ENCODE peak calls at places on chromosomes 3 and 15, in seven cellular contexts. One of them, this sample, is unnamed.
A peak's percentile ranks its signal among the peaks of the same experiment; 100 is the strongest.

GRCh38 chr3:5017953-5018531 is 38.8 kb downstream of the BHLHE40 start:
- DNase-seq in Peyer's patch: no peak
- DNase-seq in heart left ventricle: peak; percentile 68
- DNase-seq in uterus: peak; percentile 58
- DNase-seq in lower leg skin: peak; percentile 94
- DNase-seq in stomach: peak; percentile 59
- DNase-seq in IMR-90: no peak
- DNase-seq in this sample: no peak

GRCh38 chr3:72306800-72307341 is 521.9 kb upstream of the PROK2 start:
- DNase-seq in Peyer's patch: no peak
- DNase-seq in heart left ventricle: no peak
- DNase-seq in uterus: peak; percentile 54
- DNase-seq in lower leg skin: no peak
- DNase-seq in stomach: no peak
- DNase-seq in IMR-90: peak; percentile 33
- DNase-seq in this sample: peak; percentile 87

GRCh38 chr15:82572311-82572710 is 32.1 kb upstream of the RPS17 start:
- DNase-seq in Peyer's patch: no peak
- DNase-seq in heart left ventricle: no peak
- DNase-seq in uterus: no peak
- DNase-seq in lower leg skin: no peak
- DNase-seq in stomach: no peak
- DNase-seq in IMR-90: peak; percentile 8
- DNase-seq in this sample: no peak

GRCh38 chr3:18559323-18559972 is 134.3 kb upstream of the SATB1 start:
- DNase-seq in Peyer's patch: no peak
- DNase-seq in heart left ventricle: no peak
- DNase-seq in uterus: no peak
- DNase-seq in lower leg skin: no peak
- DNase-seq in stomach: peak; percentile 30
- DNase-seq in IMR-90: no peak
- DNase-seq in this sample: no peak

GRCh38 chr3:78645628-78646310 is 1122.0 kb downstream of the ROBO1 start:
- DNase-seq in Peyer's patch: no peak
- DNase-seq in heart left ventricle: no peak
- DNase-seq in uterus: no peak
- DNase-seq in lower leg skin: no peak
- DNase-seq in stomach: no peak
- DNase-seq in IMR-90: peak; percentile 81
- DNase-seq in this sample: no peak

GRCh38 chr3:50423543-50423942 is 64.2 kb upstream of the TMEM115 start:
- DNase-seq in Peyer's patch: no peak
- DNase-seq in heart left ventricle: no peak
- DNase-seq in uterus: no peak
- DNase-seq in lower leg skin: no peak
- DNase-seq in stomach: peak; percentile 83
- DNase-seq in IMR-90: no peak
- DNase-seq in this sample: no peak

GRCh38 chr3:42632146-42632545 is 21.4 kb upstream of the ZBTB47 start:
- DNase-seq in Peyer's patch: no peak
- DNase-seq in heart left ventricle: no peak
- DNase-seq in uterus: no peak
- DNase-seq in lower leg skin: no peak
- DNase-seq in stomach: no peak
- DNase-seq in IMR-90: peak; percentile 77
- DNase-seq in this sample: no peak

GRCh38 chr15:58221591-58222241 is 83.5 kb downstream of the AQP9 start:
- DNase-seq in Peyer's patch: no peak
- DNase-seq in heart left ventricle: no peak
- DNase-seq in uterus: no peak
- DNase-seq in lower leg skin: no peak
- DNase-seq in stomach: peak; percentile 28
- DNase-seq in IMR-90: peak; percentile 21
- DNase-seq in this sample: peak; percentile 67

GRCh38 chr3:108346301-108346989 is 50.1 kb downstream of the HHLA2 start:
- DNase-seq in Peyer's patch: no peak
- DNase-seq in heart left ventricle: no peak
- DNase-seq in uterus: no peak
- DNase-seq in lower leg skin: no peak
- DNase-seq in stomach: no peak
- DNase-seq in IMR-90: no peak
- DNase-seq in this sample: no peak

GRCh38 chr15:57503911-57504598 is 87.6 kb upstream of the MYZAP start:
- DNase-seq in Peyer's patch: no peak
- DNase-seq in heart left ventricle: no peak
- DNase-seq in uterus: peak; percentile 61
- DNase-seq in lower leg skin: no peak
- DNase-seq in stomach: no peak
- DNase-seq in IMR-90: no peak
- DNase-seq in this sample: no peak

GRCh38 chr15:91291673-91292072 is 191.6 kb downstream of the SV2B start:
- DNase-seq in Peyer's patch: no peak
- DNase-seq in heart left ventricle: no peak
- DNase-seq in uterus: peak; percentile 20
- DNase-seq in lower leg skin: no peak
- DNase-seq in stomach: no peak
- DNase-seq in IMR-90: peak; percentile 20
- DNase-seq in this sample: no peak

GRCh38 chr3:164208026-164208425 is 870.3 kb downstream of the SI start:
- DNase-seq in Peyer's patch: no peak
- DNase-seq in heart left ventricle: no peak
- DNase-seq in uterus: no peak
- DNase-seq in lower leg skin: no peak
- DNase-seq in stomach: no peak
- DNase-seq in IMR-90: no peak
- DNase-seq in this sample: no peak

GRCh38 chr3:48429416-48430358 is at the start of gene PLXNB1:
- DNase-seq in Peyer's patch: peak; percentile 49
- DNase-seq in heart left ventricle: peak; percentile 73
- DNase-seq in uterus: peak; percentile 94
- DNase-seq in lower leg skin: peak; percentile 95
- DNase-seq in stomach: peak; percentile 81
- DNase-seq in IMR-90: peak; percentile 71
- DNase-seq in this sample: peak; percentile 93
- TF ChIP-seq POLR2A in Peyer's patch: peak; percentile 61
- TF ChIP-seq POLR2A in heart left ventricle: no peak
- TF ChIP-seq POLR2A in uterus: no peak
- TF ChIP-seq POLR2A in lower leg skin: no peak
- TF ChIP-seq POLR2A in stomach: no peak
- TF ChIP-seq POLR2A in IMR-90: no peak
- TF ChIP-seq POLR2A in this sample: peak; percentile 62

GRCh38 chr15:80153900-80154299 is 1.1 kb downstream of the FAH start:
- DNase-seq in Peyer's patch: no peak
- DNase-seq in heart left ventricle: no peak
- DNase-seq in uterus: no peak
- DNase-seq in lower leg skin: no peak
- DNase-seq in stomach: no peak
- DNase-seq in IMR-90: peak; percentile 13
- DNase-seq in this sample: no peak

GRCh38 chr15:80154336-80154735 is 1.5 kb downstream of the FAH start:
- DNase-seq in Peyer's patch: no peak
- DNase-seq in heart left ventricle: no peak
- DNase-seq in uterus: no peak
- DNase-seq in lower leg skin: no peak
- DNase-seq in stomach: no peak
- DNase-seq in IMR-90: peak; percentile 15
- DNase-seq in this sample: peak; percentile 65

GRCh38 chr15:80151576-80151975 is 1.2 kb upstream of the FAH start:
- DNase-seq in Peyer's patch: no peak
- DNase-seq in heart left ventricle: no peak
- DNase-seq in uterus: no peak
- DNase-seq in lower leg skin: peak; percentile 69
- DNase-seq in stomach: no peak
- DNase-seq in IMR-90: no peak
- DNase-seq in this sample: no peak

GRCh38 chr15:80152180-80152895 is 461 bp upstream of the FAH start:
- DNase-seq in Peyer's patch: peak; percentile 97
- DNase-seq in heart left ventricle: peak; percentile 96
- DNase-seq in uterus: peak; percentile 99
- DNase-seq in lower leg skin: peak; percentile 99
- DNase-seq in stomach: peak; percentile 96
- DNase-seq in IMR-90: peak; percentile 90
- DNase-seq in this sample: peak; percentile 100

GRCh38 chr15:80152896-80153876 is at the start of gene FAH:
- DNase-seq in Peyer's patch: peak; percentile 44
- DNase-seq in heart left ventricle: peak; percentile 86
- DNase-seq in uterus: no peak
- DNase-seq in lower leg skin: peak; percentile 92
- DNase-seq in stomach: no peak
- DNase-seq in IMR-90: peak; percentile 53
- DNase-seq in this sample: no peak
- TF ChIP-seq POLR2A in Peyer's patch: peak; percentile 27
- TF ChIP-seq POLR2A in heart left ventricle: no peak
- TF ChIP-seq POLR2A in uterus: peak; percentile 21
- TF ChIP-seq POLR2A in lower leg skin: no peak
- TF ChIP-seq POLR2A in stomach: no peak
- TF ChIP-seq POLR2A in IMR-90: no peak
- TF ChIP-seq POLR2A in this sample: peak; percentile 79

GRCh38 chr15:40685376-40685775 is 9.6 kb upstream of the RAD51 start:
- DNase-seq in Peyer's patch: no peak
- DNase-seq in heart left ventricle: no peak
- DNase-seq in uterus: no peak
- DNase-seq in lower leg skin: no peak
- DNase-seq in stomach: no peak
- DNase-seq in IMR-90: no peak
- DNase-seq in this sample: no peak
- TF ChIP-seq POLR2A in Peyer's patch: no peak
- TF ChIP-seq POLR2A in heart left ventricle: no peak
- TF ChIP-seq POLR2A in uterus: no peak
- TF ChIP-seq POLR2A in lower leg skin: no peak
- TF ChIP-seq POLR2A in stomach: no peak
- TF ChIP-seq POLR2A in IMR-90: no peak
- TF ChIP-seq POLR2A in this sample: no peak

GRCh38 chr15:68045289-68046265 is 8.5 kb upstream of the PIAS1 start:
- DNase-seq in Peyer's patch: no peak
- DNase-seq in heart left ventricle: no peak
- DNase-seq in uterus: no peak
- DNase-seq in lower leg skin: no peak
- DNase-seq in stomach: no peak
- DNase-seq in IMR-90: no peak
- DNase-seq in this sample: no peak
- TF ChIP-seq POLR2A in Peyer's patch: no peak
- TF ChIP-seq POLR2A in heart left ventricle: no peak
- TF ChIP-seq POLR2A in uterus: no peak
- TF ChIP-seq POLR2A in lower leg skin: no peak
- TF ChIP-seq POLR2A in stomach: no peak
- TF ChIP-seq POLR2A in IMR-90: no peak
- TF ChIP-seq POLR2A in this sample: no peak

DNA sequence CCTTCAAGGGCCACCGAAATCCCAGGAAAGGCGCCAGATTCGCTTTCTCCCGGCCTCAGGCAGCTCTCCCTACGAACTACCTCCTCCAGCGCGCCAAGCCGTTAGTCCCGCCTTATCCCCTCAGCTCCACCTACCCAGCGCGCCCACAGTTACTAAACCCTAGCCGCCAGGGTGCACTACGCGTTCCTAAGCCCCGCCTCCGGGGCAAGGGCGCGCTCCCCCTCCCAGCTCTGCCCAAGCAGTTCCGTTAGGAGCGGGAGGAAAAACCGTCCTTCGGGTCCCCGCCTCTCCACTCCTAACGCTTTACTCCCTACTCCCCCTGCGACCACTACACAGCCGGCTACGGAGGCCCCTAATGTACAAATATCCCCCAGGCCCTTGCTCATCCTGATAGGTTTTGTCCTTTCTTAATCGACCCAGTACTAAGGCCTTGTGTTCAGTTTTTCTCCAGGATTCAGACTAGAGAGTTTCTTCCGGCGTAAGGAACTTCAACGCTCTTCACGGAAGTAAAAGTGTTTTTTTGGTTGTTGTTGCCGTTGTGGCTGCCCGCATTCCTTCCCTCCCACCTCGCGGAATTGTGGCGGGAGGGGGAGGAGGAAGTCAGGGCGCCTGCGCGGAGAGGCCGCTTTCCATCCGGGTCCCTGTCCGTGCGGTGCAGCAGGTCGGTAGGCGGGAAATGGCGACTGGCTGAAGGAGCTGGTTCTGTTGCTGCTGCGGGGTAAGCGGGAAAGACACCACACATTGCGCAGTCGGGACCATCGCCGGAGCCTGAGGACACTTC is at the start of gene CTDSPL2:
- DNase-seq in Peyer's patch: peak; percentile 95
- DNase-seq in heart left ventricle: peak; percentile 98
- DNase-seq in uterus: peak; percentile 98
- DNase-seq in lower leg skin: peak; percentile 99
- DNase-seq in stomach: peak; percentile 98
- DNase-seq in IMR-90: peak; percentile 98
- DNase-seq in this sample: peak; percentile 99
- TF ChIP-seq POLR2A in Peyer's patch: peak; percentile 79
- TF ChIP-seq POLR2A in heart left ventricle: no peak
- TF ChIP-seq POLR2A in uterus: peak; percentile 49
- TF ChIP-seq POLR2A in lower leg skin: peak; percentile 28
- TF ChIP-seq POLR2A in stomach: no peak
- TF ChIP-seq POLR2A in IMR-90: peak; percentile 87
- TF ChIP-seq POLR2A in this sample: peak; percentile 60

GRCh38 chr3:186411994-186412393 is 50.0 kb upstream of the DGKG start:
- DNase-seq in Peyer's patch: no peak
- DNase-seq in heart left ventricle: no peak
- DNase-seq in uterus: no peak
- DNase-seq in lower leg skin: peak; percentile 70
- DNase-seq in stomach: peak; percentile 28
- DNase-seq in IMR-90: no peak
- DNase-seq in this sample: no peak

GRCh38 chr3:186414735-186415419 is 52.8 kb upstream of the DGKG start:
- DNase-seq in Peyer's patch: no peak
- DNase-seq in heart left ventricle: no peak
- DNase-seq in uterus: peak; percentile 42
- DNase-seq in lower leg skin: no peak
- DNase-seq in stomach: peak; percentile 61
- DNase-seq in IMR-90: peak; percentile 77
- DNase-seq in this sample: no peak

GRCh38 chr3:186411089-186411488 is 49.1 kb upstream of the DGKG start:
- DNase-seq in Peyer's patch: no peak
- DNase-seq in heart left ventricle: no peak
- DNase-seq in uterus: no peak
- DNase-seq in lower leg skin: no peak
- DNase-seq in stomach: no peak
- DNase-seq in IMR-90: no peak
- DNase-seq in this sample: no peak

GRCh38 chr3:186417791-186418190 is 55.8 kb upstream of the DGKG start:
- DNase-seq in Peyer's patch: no peak
- DNase-seq in heart left ventricle: no peak
- DNase-seq in uterus: no peak
- DNase-seq in lower leg skin: no peak
- DNase-seq in stomach: no peak
- DNase-seq in IMR-90: peak; percentile 83
- DNase-seq in this sample: no peak

GRCh38 chr3:186413615-186414415 is 51.8 kb upstream of the DGKG start:
- DNase-seq in Peyer's patch: peak; percentile 69
- DNase-seq in heart left ventricle: no peak
- DNase-seq in uterus: peak; percentile 65
- DNase-seq in lower leg skin: peak; percentile 86
- DNase-seq in stomach: peak; percentile 51
- DNase-seq in IMR-90: no peak
- DNase-seq in this sample: peak; percentile 82
- TF ChIP-seq POLR2A in Peyer's patch: no peak
- TF ChIP-seq POLR2A in heart left ventricle: no peak
- TF ChIP-seq POLR2A in uterus: no peak
- TF ChIP-seq POLR2A in lower leg skin: no peak
- TF ChIP-seq POLR2A in stomach: no peak
- TF ChIP-seq POLR2A in IMR-90: no peak
- TF ChIP-seq POLR2A in this sample: peak; percentile 34

GRCh38 chr3:89179355-89179997 is 72.1 kb downstream of the EPHA3 start:
- DNase-seq in Peyer's patch: no peak
- DNase-seq in heart left ventricle: no peak
- DNase-seq in uterus: no peak
- DNase-seq in lower leg skin: no peak
- DNase-seq in stomach: no peak
- DNase-seq in IMR-90: no peak
- DNase-seq in this sample: no peak
- TF ChIP-seq POLR2A in Peyer's patch: no peak
- TF ChIP-seq POLR2A in heart left ventricle: no peak
- TF ChIP-seq POLR2A in uterus: no peak
- TF ChIP-seq POLR2A in lower leg skin: no peak
- TF ChIP-seq POLR2A in stomach: no peak
- TF ChIP-seq POLR2A in IMR-90: no peak
- TF ChIP-seq POLR2A in this sample: no peak

This sample was measured in right lobe of liver.